ENCODE peak calls at places on chromosomes 7 and 10, in four cellular contexts. One of them, this sample, is unnamed.

GRCh38 chr7:100022621-100023020 is 7.2 kb downstream of the ZKSCAN1 start:
- DNase-seq in adrenal gland: peak
- DNase-seq in progenitor cell of endocrine pancreas: no peak
- DNase-seq in GM13977: no peak
- DNase-seq in this sample: no peak

GRCh38 chr7:38107486-38107893 is 70.6 kb upstream of the STARD3NL start:
- DNase-seq in adrenal gland: peak
- DNase-seq in progenitor cell of endocrine pancreas: peak
- DNase-seq in GM13977: peak
- DNase-seq in this sample: peak

GRCh38 chr10:124534231-124534798 is 72.7 kb downstream of the LHPP start:
- DNase-seq in adrenal gland: peak
- DNase-seq in progenitor cell of endocrine pancreas: no peak
- DNase-seq in GM13977: peak
- DNase-seq in this sample: peak

GRCh38 chr7:105800849-105801534 is 75.4 kb downstream of the ATXN7L1 start:
- DNase-seq in adrenal gland: no peak
- DNase-seq in progenitor cell of endocrine pancreas: no peak
- DNase-seq in GM13977: no peak
- DNase-seq in this sample: no peak

GRCh38 chr7:132203021-132203420 is 373.2 kb downstream of the PLXNA4 start:
- DNase-seq in adrenal gland: no peak
- DNase-seq in progenitor cell of endocrine pancreas: no peak
- DNase-seq in GM13977: no peak
- DNase-seq in this sample: no peak

GRCh38 chr10:124030711-124031110 is 62.7 kb downstream of the CHST15 start:
- DNase-seq in adrenal gland: no peak
- DNase-seq in progenitor cell of endocrine pancreas: no peak
- DNase-seq in GM13977: no peak
- DNase-seq in this sample: no peak

GRCh38 chr10:15591431-15591830 is 128.3 kb downstream of the ITGA8 start:
- DNase-seq in adrenal gland: no peak
- DNase-seq in progenitor cell of endocrine pancreas: no peak
- DNase-seq in GM13977: no peak
- DNase-seq in this sample: no peak

GRCh38 chr7:96949766-96950165 is 55.6 kb upstream of the DLX6 start:
- DNase-seq in adrenal gland: no peak
- DNase-seq in progenitor cell of endocrine pancreas: no peak
- DNase-seq in GM13977: no peak
- DNase-seq in this sample: no peak

GRCh38 chr10:99782447-99783286 is at the start of gene ABCC2:
- DNase-seq in adrenal gland: no peak
- DNase-seq in progenitor cell of endocrine pancreas: no peak
- DNase-seq in GM13977: no peak
- DNase-seq in this sample: no peak

GRCh38 chr10:77006836-77007511 is 630.6 kb downstream of the KCNMA1 start:
- DNase-seq in adrenal gland: no peak
- DNase-seq in progenitor cell of endocrine pancreas: no peak
- DNase-seq in GM13977: no peak
- DNase-seq in this sample: no peak

GRCh38 chr10:64082083-64082482 is 560.9 kb downstream of the REEP3 start:
- DNase-seq in adrenal gland: no peak
- DNase-seq in progenitor cell of endocrine pancreas: no peak
- DNase-seq in GM13977: no peak
- DNase-seq in this sample: no peak

GRCh38 chr10:126247454-126247975 is 140.8 kb downstream of the ADAM12 start:
- DNase-seq in adrenal gland: peak
- DNase-seq in progenitor cell of endocrine pancreas: no peak
- DNase-seq in GM13977: no peak
- DNase-seq in this sample: no peak

GRCh38 chr7:104923010-104923421 is 91.0 kb upstream of the KMT2E start:
- DNase-seq in adrenal gland: peak
- DNase-seq in progenitor cell of endocrine pancreas: peak
- DNase-seq in GM13977: peak
- DNase-seq in this sample: peak

GRCh38 chr7:11427686-11428273 is 404.2 kb downstream of the THSD7A start:
- DNase-seq in adrenal gland: no peak
- DNase-seq in progenitor cell of endocrine pancreas: no peak
- DNase-seq in GM13977: peak
- DNase-seq in this sample: peak

GRCh38 chr10:86306628-86307278 is 59.8 kb downstream of the GRID1 start:
- DNase-seq in adrenal gland: no peak
- DNase-seq in progenitor cell of endocrine pancreas: peak
- DNase-seq in GM13977: peak
- DNase-seq in this sample: no peak

GRCh38 chr7:5653661-5654060 is 127.8 kb downstream of the RNF216 start:
- DNase-seq in adrenal gland: no peak
- DNase-seq in progenitor cell of endocrine pancreas: no peak
- DNase-seq in GM13977: no peak
- DNase-seq in this sample: no peak

GRCh38 chr10:89278034-89278535 is 23.8 kb upstream of the IFIT2 start:
- DNase-seq in adrenal gland: peak
- DNase-seq in progenitor cell of endocrine pancreas: no peak
- DNase-seq in GM13977: no peak
- DNase-seq in this sample: no peak

GRCh38 chr10:22379059-22379458 is 33.8 kb downstream of the SPAG6 start:
- DNase-seq in adrenal gland: no peak
- DNase-seq in progenitor cell of endocrine pancreas: no peak
- DNase-seq in GM13977: peak
- DNase-seq in this sample: peak

GRCh38 chr7:109456116-109456515 is 886.4 kb downstream of the DNAJB9 start:
- DNase-seq in adrenal gland: no peak
- DNase-seq in progenitor cell of endocrine pancreas: no peak
- DNase-seq in GM13977: no peak
- DNase-seq in this sample: no peak

GRCh38 chr10:62382831-62383230 is 8.7 kb downstream of the ZNF365 start:
- DNase-seq in adrenal gland: no peak
- DNase-seq in progenitor cell of endocrine pancreas: no peak
- DNase-seq in GM13977: no peak
- DNase-seq in this sample: no peak

GRCh38 chr7:69893915-69894314 is 295.6 kb downstream of the AUTS2 start:
- DNase-seq in adrenal gland: no peak
- DNase-seq in progenitor cell of endocrine pancreas: no peak
- DNase-seq in GM13977: no peak
- DNase-seq in this sample: no peak

GRCh38 chr7:149776305-149776704 is 2.9 kb upstream of the ZNF467 start:
- DNase-seq in adrenal gland: peak
- DNase-seq in progenitor cell of endocrine pancreas: no peak
- DNase-seq in GM13977: no peak
- DNase-seq in this sample: no peak

GRCh38 chr7:262251-262572 is 27.8 kb upstream of the FOXL3 start:
- DNase-seq in adrenal gland: no peak
- DNase-seq in progenitor cell of endocrine pancreas: no peak
- DNase-seq in GM13977: no peak
- DNase-seq in this sample: no peak

GRCh38 chr10:772227-772637 is 82.8 kb upstream of the DIP2C start:
- DNase-seq in adrenal gland: no peak
- DNase-seq in progenitor cell of endocrine pancreas: no peak
- DNase-seq in GM13977: peak
- DNase-seq in this sample: peak

GRCh38 chr10:104122273-104123107 is 519 bp downstream of the SFR1 start:
- DNase-seq in adrenal gland: no peak
- DNase-seq in progenitor cell of endocrine pancreas: no peak
- DNase-seq in GM13977: peak
- DNase-seq in this sample: peak

GRCh38 chr10:133008736-133009135 is 66.4 kb upstream of the CFAP46 start:
- DNase-seq in adrenal gland: no peak
- DNase-seq in progenitor cell of endocrine pancreas: no peak
- DNase-seq in GM13977: no peak
- DNase-seq in this sample: no peak

GRCh38 chr7:31002256-31002655 is 38.5 kb downstream of the GHRHR start:
- DNase-seq in adrenal gland: no peak
- DNase-seq in progenitor cell of endocrine pancreas: no peak
- DNase-seq in GM13977: no peak
- DNase-seq in this sample: no peak

GRCh38 chr7:136309407-136309806 is 332.2 kb upstream of the MTPN start:
- DNase-seq in adrenal gland: no peak
- DNase-seq in progenitor cell of endocrine pancreas: no peak
- DNase-seq in GM13977: no peak
- DNase-seq in this sample: no peak

GRCh38 chr10:67837519-67838314 is at the start of gene DNAJC12:
- DNase-seq in adrenal gland: no peak
- DNase-seq in progenitor cell of endocrine pancreas: no peak
- DNase-seq in GM13977: peak
- DNase-seq in this sample: peak

GRCh38 chr10:28892818-28893547 is 215.7 kb downstream of the BAMBI start:
- DNase-seq in adrenal gland: no peak
- DNase-seq in progenitor cell of endocrine pancreas: no peak
- DNase-seq in GM13977: no peak
- DNase-seq in this sample: no peak

GRCh38 chr10:28890121-28890950 is 213.0 kb downstream of the BAMBI start:
- DNase-seq in adrenal gland: no peak
- DNase-seq in progenitor cell of endocrine pancreas: no peak
- DNase-seq in GM13977: no peak
- DNase-seq in this sample: no peak

GRCh38 chr10:28891058-28891713 is 213.9 kb downstream of the BAMBI start:
- DNase-seq in adrenal gland: no peak
- DNase-seq in progenitor cell of endocrine pancreas: no peak
- DNase-seq in GM13977: no peak
- DNase-seq in this sample: no peak
- TF ChIP-seq CTCF in adrenal gland: no peak
- TF ChIP-seq CTCF in progenitor cell of endocrine pancreas: no peak
- TF ChIP-seq CTCF in GM13977: no peak
- TF ChIP-seq CTCF in this sample: no peak

DNA sequence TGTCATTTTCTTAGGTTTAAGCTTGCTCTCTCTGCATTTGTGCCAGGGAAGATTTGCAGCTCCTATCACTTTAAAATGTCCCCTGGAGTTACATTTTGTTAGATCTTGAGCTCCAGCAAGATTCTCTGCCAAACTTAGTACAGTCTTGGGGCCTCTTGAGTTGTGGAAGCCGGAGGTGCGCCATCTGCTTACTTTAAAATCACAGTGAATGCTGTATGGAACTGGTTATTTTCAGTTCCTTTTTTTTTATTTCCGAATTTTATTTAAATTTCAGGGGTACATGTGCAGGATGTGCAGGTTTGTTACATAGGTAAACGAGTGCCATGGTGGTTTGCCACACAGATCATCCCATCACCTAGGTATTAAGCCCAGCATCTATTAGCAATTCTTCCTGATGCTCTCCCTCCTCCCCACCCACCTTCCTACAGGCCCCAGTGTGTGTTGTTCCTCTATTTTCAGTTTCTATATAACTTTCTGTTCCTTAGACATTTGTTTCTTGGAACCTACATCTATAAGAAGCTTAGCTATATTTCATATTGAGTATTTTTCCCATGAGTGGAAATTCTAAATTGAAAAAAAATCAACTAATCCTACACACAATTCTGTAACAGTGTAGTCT is 114.4 kb upstream of the CREB5 start:
- DNase-seq in adrenal gland: no peak
- DNase-seq in progenitor cell of endocrine pancreas: no peak
- DNase-seq in GM13977: no peak
- DNase-seq in this sample: no peak
- TF ChIP-seq CTCF in adrenal gland: no peak
- TF ChIP-seq CTCF in progenitor cell of endocrine pancreas: no peak
- TF ChIP-seq CTCF in GM13977: no peak
- TF ChIP-seq CTCF in this sample: no peak

GRCh38 chr7:18535811-18536413 is 40.4 kb downstream of the HDAC9 start:
- DNase-seq in adrenal gland: no peak
- DNase-seq in progenitor cell of endocrine pancreas: no peak
- DNase-seq in GM13977: no peak
- DNase-seq in this sample: no peak

GRCh38 chr7:18541189-18541870 is 45.8 kb downstream of the HDAC9 start:
- DNase-seq in adrenal gland: peak
- DNase-seq in progenitor cell of endocrine pancreas: no peak
- DNase-seq in GM13977: no peak
- DNase-seq in this sample: no peak

GRCh38 chr7:18541871-18542212 is 46.3 kb downstream of the HDAC9 start:
- DNase-seq in adrenal gland: no peak
- DNase-seq in progenitor cell of endocrine pancreas: no peak
- DNase-seq in GM13977: no peak
- DNase-seq in this sample: no peak

GRCh38 chr7:18534481-18534880 is 38.9 kb downstream of the HDAC9 start:
- DNase-seq in adrenal gland: no peak
- DNase-seq in progenitor cell of endocrine pancreas: no peak
- DNase-seq in GM13977: no peak
- DNase-seq in this sample: no peak

GRCh38 chr7:18538554-18539250 is 43.2 kb downstream of the HDAC9 start:
- DNase-seq in adrenal gland: no peak
- DNase-seq in progenitor cell of endocrine pancreas: no peak
- DNase-seq in GM13977: no peak
- DNase-seq in this sample: no peak
- TF ChIP-seq CTCF in adrenal gland: no peak
- TF ChIP-seq CTCF in progenitor cell of endocrine pancreas: no peak
- TF ChIP-seq CTCF in GM13977: no peak
- TF ChIP-seq CTCF in this sample: no peak

GRCh38 chr7:3725145-3725544 is 424.1 kb downstream of the SDK1 start:
- DNase-seq in adrenal gland: no peak
- DNase-seq in progenitor cell of endocrine pancreas: no peak
- DNase-seq in GM13977: no peak
- DNase-seq in this sample: no peak

GRCh38 chr7:3725660-3726059 is 424.6 kb downstream of the SDK1 start:
- DNase-seq in adrenal gland: no peak
- DNase-seq in progenitor cell of endocrine pancreas: no peak
- DNase-seq in GM13977: no peak
- DNase-seq in this sample: no peak

GRCh38 chr7:3721422-3721821 is 420.4 kb downstream of the SDK1 start:
- DNase-seq in adrenal gland: no peak
- DNase-seq in progenitor cell of endocrine pancreas: no peak
- DNase-seq in GM13977: no peak
- DNase-seq in this sample: no peak

DNA sequence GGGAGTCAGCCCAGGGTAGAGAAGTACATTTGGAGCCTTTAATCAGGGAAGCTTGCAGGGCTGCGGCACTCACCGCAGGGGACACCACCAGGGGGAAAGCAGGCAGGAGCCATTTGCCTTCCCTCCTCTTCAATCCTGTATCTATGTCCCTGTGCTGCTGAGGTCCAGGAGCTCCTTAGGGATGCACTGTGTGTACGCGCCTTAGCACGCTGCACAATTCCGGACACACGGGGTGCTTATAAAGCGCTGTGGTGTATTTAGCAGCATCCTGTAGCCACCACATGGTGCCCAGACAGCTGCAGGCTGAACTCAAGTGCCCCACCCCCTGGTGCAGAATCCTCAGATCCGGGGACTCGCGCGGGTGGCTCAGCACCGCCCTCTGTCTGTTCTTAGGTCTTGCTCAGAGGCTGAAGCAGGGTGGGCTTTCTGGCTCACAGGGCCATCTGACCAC is 421.4 kb downstream of the SDK1 start:
- DNase-seq in adrenal gland: no peak
- DNase-seq in progenitor cell of endocrine pancreas: no peak
- DNase-seq in GM13977: no peak
- DNase-seq in this sample: no peak
- TF ChIP-seq CTCF in adrenal gland: no peak
- TF ChIP-seq CTCF in progenitor cell of endocrine pancreas: peak
- TF ChIP-seq CTCF in GM13977: no peak
- TF ChIP-seq CTCF in this sample: no peak

DNA sequence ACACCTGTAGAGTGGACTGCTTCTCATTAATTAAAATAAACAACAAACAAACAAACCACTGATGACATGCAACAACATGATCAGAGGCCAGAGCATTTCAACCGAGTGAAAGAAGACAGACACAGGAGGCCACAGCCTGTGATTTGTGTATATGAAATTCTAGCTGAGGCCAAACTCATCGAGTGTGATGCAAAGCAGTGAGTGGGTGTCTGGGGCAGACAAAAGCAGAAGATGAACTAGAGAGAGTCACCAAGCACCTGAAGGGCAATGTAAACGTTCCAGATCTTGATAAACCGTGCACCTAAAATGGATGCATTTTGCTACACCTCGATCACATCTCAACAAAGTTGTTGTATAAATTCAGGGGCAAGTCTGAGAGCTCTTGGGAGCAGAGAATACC is 108.4 kb downstream of the KLF6 start:
- DNase-seq in adrenal gland: no peak
- DNase-seq in progenitor cell of endocrine pancreas: no peak
- DNase-seq in GM13977: no peak
- DNase-seq in this sample: no peak
- TF ChIP-seq CTCF in adrenal gland: no peak
- TF ChIP-seq CTCF in progenitor cell of endocrine pancreas: no peak
- TF ChIP-seq CTCF in GM13977: no peak
- TF ChIP-seq CTCF in this sample: no peak

This sample was measured in GM13976.